ENCODE peak calls at places on chromosomes 5 and 9, in nine cellular contexts. U is neuronal stem cell, I is tibial artery, W is prostate gland, S is RWPE1, A is dorsolateral prefrontal cortex, N is Panc1, L is keratinocyte, J is colonic mucosa. Z is an unnamed sample.

GRCh38 chr9:96617439-96618185 is 2.0 kb downstream of the CDC14B start:
- DNase-seq in U (no peak), I (peak; percentile 71), W (peak; percentile 21), S (no peak), A (peak; percentile 56), N (no peak), L (no peak), J (no peak), Z (no peak)

GRCh38 chr5:171397190-171397589 is 9.5 kb downstream of the NPM1 start:
- DNase-seq in U (no peak), I (no peak), W (no peak), S (no peak), A (no peak), N (no peak), L (no peak), J (no peak), Z (no peak)

GRCh38 chr9:107039546-107039945 is 176.6 kb downstream of the ZNF462 start:
- DNase-seq in U (no peak), I (no peak), W (no peak), S (no peak), A (no peak), N (no peak), L (peak; percentile 1), J (no peak), Z (peak; percentile 76)

GRCh38 chr9:128836509-128837145 is 7.0 kb upstream of the SPOUT1 start:
- DNase-seq in U (no peak), I (no peak), W (no peak), S (no peak), A (no peak), N (no peak), L (no peak), J (no peak), Z (no peak)

GRCh38 chr5:54049144-54049543 is 261.2 kb downstream of the ARL15 start:
- DNase-seq in U (no peak), I (no peak), W (no peak), S (no peak), A (no peak), N (no peak), L (no peak), J (no peak), Z (no peak)

GRCh38 chr9:134165357-134166315 is 1.3 kb upstream of the RNU6ATAC start:
- DNase-seq in U (no peak), I (no peak), W (peak; percentile 19), S (peak; percentile 34), A (no peak), N (no peak), L (peak; percentile 60), J (no peak), Z (peak; percentile 16)

GRCh38 chr9:113578877-113579269 is 115.3 kb downstream of the RGS3 start:
- DNase-seq in U (no peak), I (no peak), W (no peak), S (peak; percentile 98), A (no peak), N (peak; percentile 38), L (no peak), J (peak; percentile 67), Z (no peak)

GRCh38 chr5:151164687-151165392 is 7.3 kb upstream of the ANXA6 start:
- DNase-seq in U (peak; percentile 72), I (peak; percentile 85), W (peak; percentile 74), S (peak; percentile 85), A (peak; percentile 75), N (peak; percentile 75), L (no peak), J (peak; percentile 82), Z (peak; percentile 10)

GRCh38 chr9:72478993-72479392 is 42.4 kb upstream of the TMC1 start:
- DNase-seq in U (no peak), I (no peak), W (no peak), S (no peak), A (no peak), N (no peak), L (no peak), J (no peak), Z (no peak)

GRCh38 chr5:115857621-115858349 is 16.1 kb downstream of the AP3S1 start:
- DNase-seq in U (no peak), I (no peak), W (no peak), S (peak; percentile 34), A (no peak), N (no peak), L (no peak), J (no peak), Z (no peak)

GRCh38 chr5:173614591-173614990 is 1.9 kb downstream of the BOD1 start:
- DNase-seq in U (no peak), I (no peak), W (no peak), S (no peak), A (no peak), N (no peak), L (no peak), J (no peak), Z (no peak)
- H3K27ac ChIP-seq in U (no peak overlapping the region), I (no peak overlapping the region), W (no peak overlapping the region), S (no peak overlapping the region), A (no peak overlapping the region), N (no peak overlapping the region), L (no peak overlapping the region), J (no peak overlapping the region), Z (no peak overlapping the region)

DNA sequence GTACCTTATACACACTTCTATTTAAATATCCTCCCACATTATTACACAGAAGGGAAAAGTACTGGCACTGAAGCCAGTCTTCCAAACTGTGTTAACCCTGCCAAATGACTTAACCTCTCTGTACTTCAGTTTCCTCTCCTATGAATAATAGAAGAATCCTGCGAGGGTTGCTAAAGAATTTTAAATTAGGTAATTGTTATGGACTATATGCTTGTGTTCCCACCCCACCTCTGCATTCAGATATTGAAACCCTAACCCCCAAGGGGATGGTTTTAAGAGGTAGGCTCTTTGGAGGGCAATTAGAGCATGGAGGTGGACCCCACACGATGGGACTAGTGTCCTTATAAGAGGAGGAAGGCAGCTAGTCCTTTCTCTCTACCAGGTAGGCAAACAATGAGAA is 72.7 kb downstream of the TTLL11 start:
- DNase-seq in U (no peak), I (no peak), W (no peak), S (no peak), A (no peak), N (no peak), L (no peak), J (no peak), Z (no peak)
- H3K27ac ChIP-seq in U (no peak overlapping the region), I (peak overlapping the region; percentile 23), W (no peak overlapping the region), S (no peak overlapping the region), A (no peak overlapping the region), N (no peak overlapping the region), L (no peak overlapping the region), J (no peak overlapping the region), Z (no peak overlapping the region)

DNA sequence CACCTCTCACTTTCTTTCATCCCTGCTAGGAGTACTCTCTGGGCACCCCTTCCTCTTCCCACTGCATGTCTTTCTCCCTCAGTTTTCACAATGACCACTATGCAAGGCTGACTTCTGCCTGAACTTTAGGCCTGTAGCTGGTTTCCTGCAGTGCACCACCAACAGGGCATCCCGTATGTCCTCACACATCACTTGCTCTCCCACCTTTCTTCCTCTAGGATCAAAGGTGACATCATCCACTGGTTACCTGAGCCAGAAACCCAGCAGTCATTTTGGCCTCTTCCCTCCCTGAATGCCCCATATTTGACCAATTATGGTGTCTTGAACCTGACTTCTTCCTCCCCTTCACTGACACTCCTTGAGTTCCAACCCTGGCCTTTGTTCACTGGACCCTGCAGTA is 8.5 kb downstream of the GAS1 start:
- DNase-seq in U (no peak), I (no peak), W (no peak), S (no peak), A (no peak), N (no peak), L (no peak), J (no peak), Z (no peak)
- H3K27ac ChIP-seq in U (no peak overlapping the region), I (no peak overlapping the region), W (no peak overlapping the region), S (no peak overlapping the region), A (no peak overlapping the region), N (no peak overlapping the region), L (no peak overlapping the region), J (no peak overlapping the region), Z (no peak overlapping the region)

GRCh38 chr9:33137271-33137670 is 29.9 kb downstream of the B4GALT1 start:
- DNase-seq in U (no peak), I (peak; percentile 15), W (no peak), S (no peak), A (no peak), N (no peak), L (no peak), J (no peak), Z (no peak)

GRCh38 chr9:33137781-33138264 is 29.3 kb downstream of the B4GALT1 start:
- DNase-seq in U (no peak), I (peak; percentile 53), W (no peak), S (no peak), A (no peak), N (no peak), L (no peak), J (no peak), Z (no peak)

GRCh38 chr9:33133186-33133585 is 34.0 kb downstream of the B4GALT1 start:
- DNase-seq in U (no peak), I (peak; percentile 16), W (no peak), S (peak; percentile 67), A (peak; percentile 57), N (no peak), L (no peak), J (no peak), Z (no peak)

GRCh38 chr9:33136721-33137120 is 30.4 kb downstream of the B4GALT1 start:
- DNase-seq in U (no peak), I (no peak), W (no peak), S (no peak), A (no peak), N (no peak), L (no peak), J (no peak), Z (no peak)

GRCh38 chr9:33135086-33135958 is 31.8 kb downstream of the B4GALT1 start:
- DNase-seq in U (no peak), I (peak; percentile 60), W (no peak), S (no peak), A (no peak), N (no peak), L (no peak), J (no peak), Z (no peak)
- H3K27ac ChIP-seq in U (no peak overlapping the region), I (no peak overlapping the region), W (no peak overlapping the region), S (peak overlapping the region; percentile 89), A (no peak overlapping the region), N (no peak overlapping the region), L (no peak overlapping the region), J (no peak overlapping the region), Z (no peak overlapping the region)

DNA sequence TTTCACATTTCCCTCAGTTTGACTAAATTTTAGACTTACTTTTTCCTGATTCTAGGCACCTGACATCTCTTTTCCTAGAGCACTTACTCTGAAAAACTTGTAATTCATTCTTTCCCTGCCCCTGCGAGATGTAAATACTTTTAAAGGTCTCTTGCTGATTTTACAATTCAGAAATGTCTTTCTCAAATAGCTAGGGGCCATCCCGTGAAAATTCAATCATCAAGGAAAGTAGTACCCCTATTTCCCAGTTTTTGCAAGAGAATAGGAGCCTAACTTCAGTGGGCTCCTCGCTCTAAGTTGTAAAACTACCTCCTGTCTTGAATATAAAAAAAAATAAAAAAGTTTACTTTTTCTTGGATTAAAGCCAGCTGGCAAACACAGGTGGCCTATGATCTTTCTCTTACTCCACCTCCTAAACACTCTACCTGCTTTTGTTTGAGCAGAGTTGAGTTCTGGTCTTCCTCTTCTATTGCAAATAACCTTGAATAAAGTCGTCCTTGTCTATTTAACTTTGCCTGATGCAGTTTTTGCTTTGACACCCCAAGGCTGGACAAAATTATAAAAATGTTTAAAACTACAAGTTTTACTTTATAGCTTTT is 79.4 kb downstream of the SLCO4C1 start:
- DNase-seq in U (no peak), I (no peak), W (no peak), S (no peak), A (no peak), N (no peak), L (no peak), J (no peak), Z (no peak)
- H3K27ac ChIP-seq in U (no peak overlapping the region), I (no peak overlapping the region), W (no peak overlapping the region), S (no peak overlapping the region), A (no peak overlapping the region), N (no peak overlapping the region), L (no peak overlapping the region), J (no peak overlapping the region), Z (no peak overlapping the region)

GRCh38 chr5:122774519-122774860 is 390 bp upstream of the SNX2 start:
- DNase-seq in U (no peak), I (no peak), W (no peak), S (no peak), A (no peak), N (no peak), L (no peak), J (no peak), Z (no peak)
- H3K27ac ChIP-seq in U (no peak overlapping the region), I (peak overlapping the region; percentile 93), W (peak overlapping the region; percentile 86), S (peak overlapping the region; percentile 79), A (peak overlapping the region; percentile 36), N (peak overlapping the region; percentile 84), L (peak overlapping the region; percentile 28), J (peak overlapping the region; percentile 1), Z (peak overlapping the region; percentile 37)

Z was measured in epithelial cell of prostate.